ENCODE peak calls at places on chromosome X, in eight cellular contexts. L, X, O, N, B, W, P and J are unnamed samples.
A peak's percentile ranks its signal among the peaks of the same experiment; 100 is the strongest.

GRCh38 chrX:47264507-47265173 is 31.8 kb downstream of the USP11 start:
- DNase-seq in L (no peak), X (no peak), O (no peak), N (peak; percentile 54), B (no peak), W (no peak), P (no peak), J (no peak)

GRCh38 chrX:13827693-13828092 is 10.8 kb upstream of the GPM6B start:
- DNase-seq in L (no peak), X (no peak), O (no peak), N (no peak), B (no peak), W (no peak), P (no peak), J (no peak)

GRCh38 chrX:50614460-50614859 is 143.8 kb upstream of the DGKK start:
- DNase-seq in L (no peak), X (no peak), O (no peak), N (no peak), B (no peak), W (no peak), P (no peak), J (no peak)

GRCh38 chrX:41984628-41985027 is 61.3 kb upstream of the CASK start:
- DNase-seq in L (no peak), X (no peak), O (no peak), N (no peak), B (no peak), W (no peak), P (no peak), J (peak; percentile 22)

GRCh38 chrX:40068048-40068447 is 29.7 kb downstream of the BCOR start:
- DNase-seq in L (no peak), X (no peak), O (no peak), N (no peak), B (no peak), W (no peak), P (no peak), J (no peak)

GRCh38 chrX:38656350-38656915 is 95.1 kb downstream of the TSPAN7 start:
- DNase-seq in L (no peak), X (no peak), O (no peak), N (no peak), B (no peak), W (no peak), P (no peak), J (no peak)

GRCh38 chrX:29229802-29230201 is 642.6 kb downstream of the IL1RAPL1 start:
- DNase-seq in L (no peak), X (no peak), O (no peak), N (no peak), B (no peak), W (no peak), P (no peak), J (no peak)

GRCh38 chrX:56066016-56066415 is 166.1 kb upstream of the KLF8 start:
- DNase-seq in L (no peak), X (peak; percentile 75), O (no peak), N (no peak), B (no peak), W (no peak), P (no peak), J (no peak)

GRCh38 chrX:5388087-5388486 is 840.6 kb downstream of the NLGN4X start:
- DNase-seq in L (no peak), X (no peak), O (no peak), N (no peak), B (no peak), W (no peak), P (no peak), J (no peak)

GRCh38 chrX:38649674-38650647 is 88.6 kb downstream of the TSPAN7 start:
- DNase-seq in L (no peak), X (no peak), O (no peak), N (no peak), B (no peak), W (no peak), P (peak; percentile 80), J (no peak)

GRCh38 chrX:43703211-43703791 is 47.2 kb downstream of the MAOA start:
- DNase-seq in L (no peak), X (no peak), O (no peak), N (no peak), B (no peak), W (no peak), P (no peak), J (peak; percentile 44)

GRCh38 chrX:106401965-106402559 is 209.7 kb upstream of the RADX start:
- DNase-seq in L (no peak), X (no peak), O (no peak), N (no peak), B (no peak), W (no peak), P (no peak), J (peak; percentile 43)

GRCh38 chrX:107752714-107753113 is 22.9 kb downstream of the TSC22D3 start:
- DNase-seq in L (no peak), X (no peak), O (no peak), N (no peak), B (no peak), W (no peak), P (no peak), J (no peak)

GRCh38 chrX:110316351-110317078 is 1.4 kb downstream of the AMMECR1 start:
- DNase-seq in L (no peak), X (no peak), O (no peak), N (peak; percentile 14), B (no peak), W (peak; percentile 15), P (no peak), J (no peak)

GRCh38 chrX:134026732-134027311 is 41.4 kb upstream of the GPC3 start:
- DNase-seq in L (no peak), X (no peak), O (peak; percentile 79), N (peak; percentile 46), B (no peak), W (peak; percentile 31), P (no peak), J (peak; percentile 75)
- TF ChIP-seq CTCF in L (no peak), X (peak; percentile 17), O (peak; percentile 39), N (peak; percentile 40), B (peak; percentile 52), W (peak; percentile 52), P (peak; percentile 38), J (no peak)

GRCh38 chrX:149493567-149494562 is 11.2 kb downstream of the IDS start:
- DNase-seq in L (peak; percentile 61), X (no peak), O (no peak), N (no peak), B (peak; percentile 37), W (no peak), P (no peak), J (no peak)

GRCh38 chrX:149497054-149497453 is 8.1 kb downstream of the IDS start:
- DNase-seq in L (no peak), X (no peak), O (no peak), N (no peak), B (no peak), W (no peak), P (no peak), J (no peak)

GRCh38 chrX:149497626-149498025 is 7.5 kb downstream of the IDS start:
- DNase-seq in L (no peak), X (no peak), O (no peak), N (no peak), B (no peak), W (no peak), P (no peak), J (no peak)

GRCh38 chrX:149495573-149496071 is 9.5 kb downstream of the IDS start:
- DNase-seq in L (no peak), X (no peak), O (no peak), N (no peak), B (no peak), W (no peak), P (no peak), J (no peak)

GRCh38 chrX:149494844-149495565 is 10.1 kb downstream of the IDS start:
- DNase-seq in L (no peak), X (no peak), O (no peak), N (no peak), B (no peak), W (no peak), P (no peak), J (no peak)
- H3K36me3 ChIP-seq in L (peaks cover 98% of the 10 kb centered on the region), X (peaks cover 52% of the 10 kb centered on the region), O (no peaks in the 10 kb centered on the region), N (no peaks in the 10 kb centered on the region), B (peaks cover 48% of the 10 kb centered on the region), W (peaks cover 56% of the 10 kb centered on the region), P (peaks cover 2% of the 10 kb centered on the region), J (no peaks in the 10 kb centered on the region)

DNA sequence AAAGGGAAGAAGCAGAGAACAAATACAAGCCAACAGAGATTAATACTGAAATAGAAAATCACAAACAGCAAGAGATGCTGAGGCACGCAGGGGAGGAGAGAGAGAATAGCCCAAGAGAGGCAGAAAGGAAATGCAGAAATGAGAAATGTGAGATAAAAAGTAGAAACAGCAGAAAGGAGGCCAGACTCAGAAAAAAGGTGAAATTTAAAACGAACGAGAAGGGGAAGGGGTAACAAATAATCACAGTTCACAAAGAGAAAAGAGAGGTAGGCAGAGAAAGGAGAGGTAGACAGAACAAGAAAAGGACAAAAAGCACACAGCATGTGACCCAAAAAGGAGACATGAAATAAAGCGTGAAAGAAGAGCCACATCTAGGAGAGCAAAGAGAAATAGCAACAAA is 264.4 kb downstream of the CHIC1 start:
- DNase-seq in L (no peak), X (no peak), O (no peak), N (no peak), B (no peak), W (no peak), P (no peak), J (no peak)
- H3K4me1 ChIP-seq in L (no peaks in the 10 kb centered on the region), X (no peaks in the 10 kb centered on the region), O (no peaks in the 10 kb centered on the region), N (no peaks in the 10 kb centered on the region), B (no peaks in the 10 kb centered on the region), W (no peaks in the 10 kb centered on the region), P (no peaks in the 10 kb centered on the region), J (no peaks in the 10 kb centered on the region)

GRCh38 chrX:74804574-74804973 is 120.7 kb downstream of the NEXMIF start:
- DNase-seq in L (no peak), X (no peak), O (no peak), N (no peak), B (no peak), W (no peak), P (no peak), J (peak; percentile 29)

GRCh38 chrX:74797338-74797887 is 127.8 kb downstream of the NEXMIF start:
- DNase-seq in L (no peak), X (no peak), O (no peak), N (no peak), B (no peak), W (no peak), P (no peak), J (no peak)

DNA sequence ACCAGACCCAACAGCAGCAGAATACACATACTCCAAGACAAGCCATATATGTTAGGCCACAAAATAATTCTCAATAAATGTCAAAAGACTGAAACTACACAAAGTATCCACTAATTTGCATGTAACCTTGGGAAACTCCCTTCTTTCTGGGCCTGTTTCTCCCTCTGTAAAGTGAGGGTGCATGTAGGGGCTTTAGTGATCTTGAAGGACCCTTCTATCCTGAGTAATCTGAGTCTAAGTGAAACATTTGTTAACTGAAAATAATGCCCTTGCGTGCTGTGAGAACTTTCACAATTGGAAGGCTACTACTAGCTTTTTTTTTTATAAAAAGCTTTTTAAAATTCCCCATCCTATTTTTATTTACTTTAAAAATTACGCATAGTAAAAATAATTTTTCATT is 125.2 kb downstream of the NEXMIF start:
- DNase-seq in L (no peak), X (no peak), O (no peak), N (no peak), B (no peak), W (no peak), P (no peak), J (no peak)
- TF ChIP-seq CTCF in L (no peak), X (no peak), O (no peak), N (no peak), B (no peak), W (no peak), P (no peak), J (no peak)

GRCh38 chrX:77977518-77977917 is 8.1 kb upstream of the PGAM4 start:
- DNase-seq in L (no peak), X (no peak), O (no peak), N (no peak), B (no peak), W (no peak), P (no peak), J (no peak)

GRCh38 chrX:77979870-77980269 is 10.4 kb upstream of the PGAM4 start:
- DNase-seq in L (no peak), X (no peak), O (no peak), N (no peak), B (no peak), W (no peak), P (no peak), J (no peak)
- H3K36me3 ChIP-seq in L (no peaks in the 10 kb centered on the region), X (no peaks in the 10 kb centered on the region), O (no peaks in the 10 kb centered on the region), N (no peaks in the 10 kb centered on the region), B (no peaks in the 10 kb centered on the region), W (no peaks in the 10 kb centered on the region), P (no peaks in the 10 kb centered on the region), J (no peaks in the 10 kb centered on the region)